ENCODE peak calls at places on chromosomes 3 and 15, in six cellular contexts. C is Peyer's patch, N is OCI-LY7, H is ovary, V is neural progenitor cell, G is uterus. A is an unnamed sample.

GRCh38 chr3:175951047-175951694 is 1092.0 kb downstream of the NAALADL2 start:
- DNase-seq in C (no peak), N (no peak), H (no peak), V (no peak), G (no peak), A (no peak)

GRCh38 chr3:46380471-46381215 is 9.9 kb downstream of the CCR5 start:
- DNase-seq in C (no peak), N (no peak), H (no peak), V (no peak), G (no peak), A (no peak)

GRCh38 chr15:89150762-89151305 is 62.6 kb downstream of the ABHD2 start:
- DNase-seq in C (no peak), N (no peak), H (no peak), V (no peak), G (no peak), A (no peak)

GRCh38 chr15:31459011-31459748 is 132.5 kb downstream of the KLF13 start:
- DNase-seq in C (peak; percentile 63), N (peak; percentile 88), H (no peak), V (no peak), G (no peak), A (no peak)

GRCh38 chr3:5264896-5265770 is 77.6 kb downstream of the EDEM1 start:
- DNase-seq in C (no peak), N (no peak), H (no peak), V (no peak), G (no peak), A (no peak)

GRCh38 chr3:69032137-69032536 is 18.7 kb upstream of the EOGT start:
- DNase-seq in C (no peak), N (no peak), H (no peak), V (no peak), G (no peak), A (no peak)

GRCh38 chr3:126435456-126436315 is 40.0 kb downstream of the ZXDC start:
- DNase-seq in C (no peak), N (no peak), H (no peak), V (no peak), G (peak; percentile 5), A (peak; percentile 10)

GRCh38 chr15:98127612-98128011 is 167.1 kb downstream of the ARRDC4 start:
- DNase-seq in C (no peak), N (no peak), H (no peak), V (no peak), G (no peak), A (no peak)

GRCh38 chr3:174949523-174949922 is 90.4 kb downstream of the NAALADL2 start:
- DNase-seq in C (no peak), N (no peak), H (no peak), V (no peak), G (no peak), A (no peak)

GRCh38 chr3:43785551-43785950 is 94.8 kb downstream of the ABHD5 start:
- DNase-seq in C (no peak), N (no peak), H (no peak), V (no peak), G (no peak), A (no peak)

GRCh38 chr3:12869025-12869695 is 27.8 kb upstream of the RPL32 start:
- DNase-seq in C (peak; percentile 79), N (peak; percentile 46), H (peak; percentile 60), V (peak; percentile 93), G (peak; percentile 37), A (peak; percentile 70)

GRCh38 chr3:42804113-42804830 is at the start of gene HIGD1A:
- DNase-seq in C (peak; percentile 98), N (peak; percentile 95), H (peak; percentile 95), V (peak; percentile 97), G (peak; percentile 93), A (peak; percentile 98)

GRCh38 chr3:129890891-129891290 is 2.6 kb downstream of the TMCC1 start:
- DNase-seq in C (no peak), N (peak; percentile 60), H (no peak), V (no peak), G (no peak), A (no peak)
- H3K27ac ChIP-seq in C (no peak overlapping the region), N (peak overlapping the region; percentile 86), H (no peak overlapping the region), V (no peak overlapping the region), G (no peak overlapping the region), A (peak overlapping the region; percentile 4)

GRCh38 chr15:65558997-65559760 is 28.9 kb downstream of the HACD3 start:
- DNase-seq in C (no peak), N (no peak), H (no peak), V (no peak), G (no peak), A (no peak)
- H3K36me3 ChIP-seq in C (no peaks in the 10 kb centered on the region), N (peaks cover 73% of the 10 kb centered on the region), H (no peaks in the 10 kb centered on the region), V (peaks cover 20% of the 10 kb centered on the region), G (no peaks in the 10 kb centered on the region), A (peaks cover 3% of the 10 kb centered on the region)

DNA sequence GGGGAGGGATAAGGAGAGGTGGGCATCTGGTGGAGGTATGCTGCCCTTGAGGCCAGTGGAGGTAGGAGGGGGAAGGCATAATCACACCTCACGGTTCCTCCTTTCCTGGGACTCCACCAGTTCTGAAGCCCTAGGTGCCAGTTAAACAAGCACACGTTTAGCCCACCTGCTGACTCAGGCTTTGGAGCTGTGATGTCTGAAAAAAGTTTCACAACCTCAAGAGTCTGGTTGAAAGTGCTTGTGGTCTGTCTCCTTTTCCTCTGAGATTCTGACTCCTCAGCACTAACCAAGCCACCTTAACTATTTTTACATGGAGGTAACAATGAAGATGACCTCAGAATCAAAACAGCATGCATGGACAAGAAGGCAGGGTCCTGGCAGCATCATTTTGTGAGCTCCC is 23.0 kb downstream of the HPS3 start:
- DNase-seq in C (no peak), N (no peak), H (no peak), V (no peak), G (no peak), A (no peak)
- H3K27ac ChIP-seq in C (no peak overlapping the region), N (no peak overlapping the region), H (no peak overlapping the region), V (no peak overlapping the region), G (no peak overlapping the region), A (no peak overlapping the region)

DNA sequence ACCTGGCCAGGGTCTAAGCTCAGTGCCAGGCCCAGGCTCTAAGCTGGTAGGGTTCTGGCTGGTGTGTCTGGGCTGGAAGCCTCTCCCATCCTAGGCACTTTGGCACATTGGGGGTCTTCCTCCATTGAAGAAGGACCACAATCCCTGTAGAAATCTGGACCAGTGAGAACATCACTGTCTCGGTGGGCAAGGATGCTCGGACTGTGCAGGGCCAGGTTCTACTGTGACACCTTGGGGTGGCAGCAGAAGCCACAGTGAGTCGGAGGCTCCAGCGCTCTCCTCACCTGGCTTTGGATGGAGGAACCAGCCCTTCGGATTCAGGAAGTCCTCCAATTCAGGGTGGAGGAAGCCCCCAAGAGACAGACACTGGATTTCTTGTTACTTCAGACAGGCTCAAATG is 17.5 kb upstream of the HCN4 start:
- DNase-seq in C (no peak), N (no peak), H (no peak), V (no peak), G (no peak), A (no peak)
- H3K36me3 ChIP-seq in C (no peaks in the 10 kb centered on the region), N (no peaks in the 10 kb centered on the region), H (no peaks in the 10 kb centered on the region), V (no peaks in the 10 kb centered on the region), G (no peaks in the 10 kb centered on the region), A (no peaks in the 10 kb centered on the region)

DNA sequence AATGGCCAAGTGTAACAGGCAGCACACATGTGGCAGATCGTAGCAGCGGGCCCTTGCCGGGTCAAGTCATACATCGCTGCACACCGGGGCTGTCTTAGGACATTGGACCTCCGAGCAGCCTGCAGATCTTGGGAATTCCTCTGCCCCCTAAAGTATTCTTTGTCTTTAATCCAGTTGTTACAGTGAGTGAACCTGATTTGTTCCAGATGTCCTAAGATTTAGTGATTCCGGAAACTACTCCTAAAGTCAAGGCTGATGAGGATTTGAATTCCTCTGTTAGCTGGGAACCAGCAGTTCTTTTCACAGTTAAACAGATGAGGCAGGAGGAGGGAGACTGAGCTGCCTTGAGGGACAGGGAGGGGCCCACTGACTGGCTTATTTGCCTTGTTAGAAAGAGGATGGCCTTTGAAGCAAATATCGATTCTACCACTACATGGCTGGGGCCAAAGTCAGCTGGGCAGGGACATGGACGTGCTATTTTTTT is 190.6 kb upstream of the CTDSPL start:
- DNase-seq in C (no peak), N (no peak), H (no peak), V (peak; percentile 14), G (no peak), A (no peak)
- H3K27ac ChIP-seq in C (peak overlapping the region; percentile 48), N (no peak overlapping the region), H (no peak overlapping the region), V (no peak overlapping the region), G (no peak overlapping the region), A (no peak overlapping the region)

GRCh38 chr3:196063049-196063448 is 18.8 kb downstream of the TFRC start:
- DNase-seq in C (no peak), N (no peak), H (no peak), V (no peak), G (no peak), A (no peak)

GRCh38 chr3:196064006-196064405 is 17.9 kb downstream of the TFRC start:
- DNase-seq in C (no peak), N (no peak), H (no peak), V (no peak), G (no peak), A (no peak)

GRCh38 chr3:196057663-196058356 is 24.1 kb downstream of the TFRC start:
- DNase-seq in C (no peak), N (no peak), H (no peak), V (no peak), G (no peak), A (no peak)

GRCh38 chr3:196063456-196063855 is 18.4 kb downstream of the TFRC start:
- DNase-seq in C (no peak), N (no peak), H (no peak), V (no peak), G (no peak), A (no peak)

DNA sequence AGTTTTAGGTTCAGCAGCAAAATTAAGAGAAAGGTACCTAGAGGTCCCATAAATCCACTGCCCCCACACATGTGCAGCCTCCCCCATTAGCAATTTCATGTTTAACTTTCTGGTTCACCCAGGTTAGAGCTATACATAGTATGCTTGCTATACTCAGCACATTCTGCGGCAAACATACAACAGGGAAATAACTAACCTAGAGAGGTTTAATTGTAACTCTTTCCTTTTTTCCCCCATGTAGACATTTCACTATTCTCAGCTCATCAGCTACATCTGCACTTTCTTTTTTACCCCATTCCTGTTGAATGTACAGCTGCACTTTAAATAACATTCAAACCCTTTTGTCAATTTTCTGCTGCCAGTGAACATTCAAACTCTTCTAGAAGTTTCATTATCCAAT is 21.1 kb downstream of the TFRC start:
- DNase-seq in C (no peak), N (no peak), H (no peak), V (no peak), G (no peak), A (no peak)
- H3K36me3 ChIP-seq in C (no peaks in the 10 kb centered on the region), N (peaks cover 99% of the 10 kb centered on the region), H (peaks cover 2% of the 10 kb centered on the region), V (peaks cover 19% of the 10 kb centered on the region), G (no peaks in the 10 kb centered on the region), A (peaks cover 36% of the 10 kb centered on the region)

DNA sequence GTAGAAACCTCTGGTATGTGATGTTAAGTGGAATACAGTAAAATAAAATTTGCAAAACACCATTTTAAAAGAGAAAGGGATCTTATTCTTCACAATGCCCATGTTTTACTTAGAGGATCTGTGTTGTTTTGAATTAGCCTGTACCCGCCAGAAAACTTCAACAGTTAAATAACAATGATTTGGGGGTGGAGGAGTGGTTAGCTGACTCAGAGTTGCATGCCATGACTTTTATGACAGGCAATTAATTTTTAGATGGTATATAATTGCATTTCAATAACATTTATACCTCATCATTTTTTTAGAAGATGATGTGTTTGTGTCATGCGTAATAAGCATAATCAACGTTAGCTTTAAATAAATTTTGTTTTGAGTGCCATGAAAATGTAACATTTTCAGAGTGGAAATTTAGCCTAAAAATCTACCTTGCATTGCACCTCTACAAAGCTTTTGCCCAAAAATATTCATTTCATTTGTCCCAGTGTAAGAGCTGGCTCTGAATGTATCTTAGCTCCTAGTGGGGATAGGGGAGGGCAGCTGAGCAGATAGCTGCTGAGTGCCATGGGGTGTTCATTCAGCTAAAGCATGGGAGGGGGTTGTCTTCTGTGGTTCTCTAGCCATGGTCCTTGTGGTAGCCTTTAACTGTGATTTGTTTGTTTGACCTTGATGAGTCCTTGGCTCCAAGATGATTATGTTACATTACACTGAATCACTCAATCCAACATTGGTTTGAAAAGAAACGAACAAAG is 379.8 kb downstream of the LPP start:
- DNase-seq in C (no peak), N (no peak), H (no peak), V (no peak), G (no peak), A (no peak)
- H3K27ac ChIP-seq in C (no peak overlapping the region), N (no peak overlapping the region), H (no peak overlapping the region), V (no peak overlapping the region), G (no peak overlapping the region), A (no peak overlapping the region)

A was measured in colonic mucosa.